ENCODE peak calls at places on chromosomes 2 and 18, in five cellular contexts. One of them, this sample, is unnamed.

GRCh38 chr18:58988595-58988994 is 123.9 kb downstream of the ZNF532 start:
- DNase-seq in sigmoid colon: no peak
- DNase-seq in suprapubic skin: no peak
- DNase-seq in stomach: no peak
- DNase-seq in HepG2: no peak
- DNase-seq in this sample: no peak

GRCh38 chr2:21819475-21819874 is 695.7 kb downstream of the TDRD15 start:
- DNase-seq in suprapubic skin: no peak
- DNase-seq in HepG2: no peak
- DNase-seq in sigmoid colon: no peak
- DNase-seq in stomach: no peak
- DNase-seq in this sample: no peak

GRCh38 chr2:214593723-214594122 is 182.9 kb downstream of the VWC2L start:
- DNase-seq in suprapubic skin: no peak
- DNase-seq in sigmoid colon: no peak
- DNase-seq in HepG2: peak; percentile 53
- DNase-seq in stomach: no peak
- DNase-seq in this sample: no peak

GRCh38 chr2:173232956-173233744 is 121.5 kb upstream of the CDCA7 start:
- DNase-seq in stomach: no peak
- DNase-seq in suprapubic skin: no peak
- DNase-seq in HepG2: no peak
- DNase-seq in sigmoid colon: no peak
- DNase-seq in this sample: no peak

GRCh38 chr2:105510761-105511669 is 112.2 kb upstream of the FHL2 start:
- DNase-seq in stomach: no peak
- DNase-seq in sigmoid colon: no peak
- DNase-seq in HepG2: no peak
- DNase-seq in suprapubic skin: no peak
- DNase-seq in this sample: no peak

GRCh38 chr18:500556-501405 is at the start of gene COLEC12:
- DNase-seq in sigmoid colon: peak; percentile 66
- DNase-seq in HepG2: no peak
- DNase-seq in stomach: no peak
- DNase-seq in suprapubic skin: no peak
- DNase-seq in this sample: no peak

GRCh38 chr2:30115141-30115980 is 31.4 kb upstream of the YPEL5 start:
- DNase-seq in suprapubic skin: peak; percentile 87
- DNase-seq in sigmoid colon: peak; percentile 88
- DNase-seq in HepG2: peak; percentile 77
- DNase-seq in stomach: peak; percentile 87
- DNase-seq in this sample: no peak

GRCh38 chr18:37334494-37335125 is 231.0 kb downstream of the CELF4 start:
- DNase-seq in suprapubic skin: no peak
- DNase-seq in sigmoid colon: no peak
- DNase-seq in HepG2: no peak
- DNase-seq in stomach: no peak
- DNase-seq in this sample: no peak

GRCh38 chr2:175612280-175612679 is 389.8 kb downstream of the LNPK start:
- DNase-seq in suprapubic skin: no peak
- DNase-seq in stomach: no peak
- DNase-seq in HepG2: no peak
- DNase-seq in sigmoid colon: no peak
- DNase-seq in this sample: no peak

GRCh38 chr2:178225011-178225817 is 30.9 kb downstream of the OSBPL6 start:
- DNase-seq in stomach: no peak
- DNase-seq in suprapubic skin: no peak
- DNase-seq in HepG2: no peak
- DNase-seq in sigmoid colon: no peak
- DNase-seq in this sample: no peak

GRCh38 chr2:189149981-189150380 is 29.6 kb downstream of the COL5A2 start:
- DNase-seq in HepG2: no peak
- DNase-seq in stomach: no peak
- DNase-seq in sigmoid colon: no peak
- DNase-seq in suprapubic skin: no peak
- DNase-seq in this sample: no peak

GRCh38 chr2:74439373-74440004 is 2.2 kb downstream of the RTKN start:
- DNase-seq in HepG2: no peak
- DNase-seq in stomach: no peak
- DNase-seq in sigmoid colon: no peak
- DNase-seq in suprapubic skin: peak; percentile 61
- DNase-seq in this sample: no peak
- H3K4me3 ChIP-seq in HepG2: peak overlapping the region; percentile 94
- H3K4me3 ChIP-seq in stomach: peak overlapping the region; percentile 56
- H3K4me3 ChIP-seq in sigmoid colon: peak overlapping the region; percentile 59
- H3K4me3 ChIP-seq in suprapubic skin: peak overlapping the region; percentile 65
- H3K4me3 ChIP-seq in this sample: peak overlapping the region; percentile 58

DNA sequence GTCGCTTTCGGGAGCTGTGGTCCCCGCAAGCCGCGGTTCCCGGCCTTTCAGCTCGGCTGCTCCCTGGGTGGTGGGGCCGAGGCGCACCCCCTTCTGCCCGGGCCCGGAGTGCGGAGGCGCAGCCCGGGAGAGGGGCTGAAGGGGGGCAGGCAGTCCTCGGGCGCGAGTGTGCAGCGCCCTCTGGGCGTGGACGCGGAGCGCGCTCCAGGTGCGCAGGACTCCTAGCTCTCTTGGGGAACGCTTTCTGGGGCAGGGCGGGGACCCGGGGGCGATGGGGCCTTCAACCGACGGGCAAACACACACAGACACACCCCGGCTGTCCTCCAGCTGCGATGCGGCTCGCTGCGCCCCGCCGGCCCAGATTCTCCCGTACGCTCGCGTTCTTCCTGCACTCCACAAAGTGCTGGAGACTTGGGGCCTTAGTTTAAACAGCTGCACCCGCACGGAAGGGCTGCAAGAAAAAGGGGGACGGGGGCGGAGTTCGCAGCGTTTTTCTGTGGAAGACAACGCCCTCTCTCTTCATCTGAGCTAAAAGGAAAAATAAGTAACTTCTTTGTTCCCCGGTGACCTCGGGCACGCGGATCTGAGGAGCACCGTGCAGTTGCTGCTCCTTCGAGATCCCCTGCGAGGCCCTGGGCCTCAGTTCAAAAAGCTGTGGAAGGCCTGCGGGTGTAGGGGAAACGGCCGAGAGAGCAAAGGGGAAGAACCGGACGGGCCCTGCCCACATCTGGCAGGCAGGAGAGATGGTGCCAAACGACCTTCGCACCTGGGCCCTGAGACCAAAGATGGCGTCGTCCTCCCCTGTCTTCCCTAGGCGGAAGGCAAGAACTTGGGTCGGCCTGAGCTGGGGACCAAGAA is 593 bp upstream of the SDC1 start:
- DNase-seq in stomach: peak; percentile 80
- DNase-seq in HepG2: peak; percentile 77
- DNase-seq in suprapubic skin: peak; percentile 79
- DNase-seq in sigmoid colon: peak; percentile 63
- DNase-seq in this sample: no peak
- TF ChIP-seq POLR2AphosphoS5 in stomach: no peak
- TF ChIP-seq POLR2AphosphoS5 in HepG2: peak; percentile 50
- TF ChIP-seq POLR2AphosphoS5 in suprapubic skin: peak; percentile 59
- TF ChIP-seq POLR2AphosphoS5 in sigmoid colon: no peak
- TF ChIP-seq POLR2AphosphoS5 in this sample: peak; percentile 49

GRCh38 chr18:36179562-36180334 is 7.5 kb upstream of the MOCOS start:
- DNase-seq in HepG2: no peak
- DNase-seq in sigmoid colon: peak; percentile 90
- DNase-seq in suprapubic skin: no peak
- DNase-seq in stomach: peak; percentile 82
- DNase-seq in this sample: no peak

GRCh38 chr18:36177913-36178312 is 9.4 kb upstream of the MOCOS start:
- DNase-seq in HepG2: no peak
- DNase-seq in stomach: no peak
- DNase-seq in suprapubic skin: no peak
- DNase-seq in sigmoid colon: no peak
- DNase-seq in this sample: no peak

GRCh38 chr18:36176177-36176584 is 11.1 kb upstream of the MOCOS start:
- DNase-seq in stomach: no peak
- DNase-seq in HepG2: peak; percentile 98
- DNase-seq in sigmoid colon: no peak
- DNase-seq in suprapubic skin: no peak
- DNase-seq in this sample: no peak

GRCh38 chr18:36175481-36175880 is 11.8 kb upstream of the MOCOS start:
- DNase-seq in stomach: no peak
- DNase-seq in HepG2: no peak
- DNase-seq in sigmoid colon: no peak
- DNase-seq in suprapubic skin: no peak
- DNase-seq in this sample: no peak

DNA sequence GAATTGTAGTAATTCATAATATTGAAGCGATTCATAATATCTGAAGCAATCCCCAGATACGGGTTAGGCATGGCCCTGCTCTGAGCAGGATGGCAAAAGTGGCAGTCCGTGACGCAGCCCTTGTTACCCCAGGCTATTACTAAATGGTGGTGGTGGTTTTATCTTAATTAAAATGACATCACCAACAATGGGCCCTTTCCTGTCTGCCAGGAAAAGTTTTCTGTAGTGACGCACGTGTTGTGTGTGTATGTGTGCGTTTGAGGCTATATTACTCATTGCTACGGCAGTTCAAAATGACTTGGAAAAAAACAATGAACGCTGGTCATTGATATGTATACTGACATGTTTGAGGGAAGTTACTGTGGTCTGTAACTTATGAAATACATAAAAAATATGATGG is 10.6 kb upstream of the MOCOS start:
- DNase-seq in suprapubic skin: no peak
- DNase-seq in sigmoid colon: no peak
- DNase-seq in stomach: no peak
- DNase-seq in HepG2: no peak
- DNase-seq in this sample: no peak
- H3K27ac ChIP-seq in suprapubic skin: no peak overlapping the region
- H3K27ac ChIP-seq in sigmoid colon: no peak overlapping the region
- H3K27ac ChIP-seq in stomach: no peak overlapping the region
- H3K27ac ChIP-seq in HepG2: peak overlapping the region; percentile 87
- H3K27ac ChIP-seq in this sample: no peak overlapping the region

GRCh38 chr2:206208900-206209299 is 49.2 kb downstream of the EEF1B2 start:
- DNase-seq in suprapubic skin: no peak
- DNase-seq in HepG2: peak; percentile 18
- DNase-seq in stomach: no peak
- DNase-seq in sigmoid colon: no peak
- DNase-seq in this sample: no peak

GRCh38 chr2:206213514-206213845 is 53.8 kb downstream of the EEF1B2 start:
- DNase-seq in stomach: no peak
- DNase-seq in HepG2: no peak
- DNase-seq in suprapubic skin: no peak
- DNase-seq in sigmoid colon: no peak
- DNase-seq in this sample: no peak

GRCh38 chr2:206212673-206213513 is 53.2 kb downstream of the EEF1B2 start:
- DNase-seq in stomach: no peak
- DNase-seq in HepG2: no peak
- DNase-seq in sigmoid colon: no peak
- DNase-seq in suprapubic skin: no peak
- DNase-seq in this sample: no peak

GRCh38 chr2:206217162-206217561 is 57.3 kb upstream of the ZDBF2 start:
- DNase-seq in suprapubic skin: no peak
- DNase-seq in stomach: no peak
- DNase-seq in sigmoid colon: no peak
- DNase-seq in HepG2: no peak
- DNase-seq in this sample: no peak

GRCh38 chr2:206211657-206212255 is 52.1 kb downstream of the EEF1B2 start:
- DNase-seq in sigmoid colon: no peak
- DNase-seq in stomach: no peak
- DNase-seq in suprapubic skin: no peak
- DNase-seq in HepG2: no peak
- DNase-seq in this sample: no peak
- H3K4me3 ChIP-seq in sigmoid colon: no peak overlapping the region
- H3K4me3 ChIP-seq in stomach: no peak overlapping the region
- H3K4me3 ChIP-seq in suprapubic skin: no peak overlapping the region
- H3K4me3 ChIP-seq in HepG2: no peak overlapping the region
- H3K4me3 ChIP-seq in this sample: no peak overlapping the region

DNA sequence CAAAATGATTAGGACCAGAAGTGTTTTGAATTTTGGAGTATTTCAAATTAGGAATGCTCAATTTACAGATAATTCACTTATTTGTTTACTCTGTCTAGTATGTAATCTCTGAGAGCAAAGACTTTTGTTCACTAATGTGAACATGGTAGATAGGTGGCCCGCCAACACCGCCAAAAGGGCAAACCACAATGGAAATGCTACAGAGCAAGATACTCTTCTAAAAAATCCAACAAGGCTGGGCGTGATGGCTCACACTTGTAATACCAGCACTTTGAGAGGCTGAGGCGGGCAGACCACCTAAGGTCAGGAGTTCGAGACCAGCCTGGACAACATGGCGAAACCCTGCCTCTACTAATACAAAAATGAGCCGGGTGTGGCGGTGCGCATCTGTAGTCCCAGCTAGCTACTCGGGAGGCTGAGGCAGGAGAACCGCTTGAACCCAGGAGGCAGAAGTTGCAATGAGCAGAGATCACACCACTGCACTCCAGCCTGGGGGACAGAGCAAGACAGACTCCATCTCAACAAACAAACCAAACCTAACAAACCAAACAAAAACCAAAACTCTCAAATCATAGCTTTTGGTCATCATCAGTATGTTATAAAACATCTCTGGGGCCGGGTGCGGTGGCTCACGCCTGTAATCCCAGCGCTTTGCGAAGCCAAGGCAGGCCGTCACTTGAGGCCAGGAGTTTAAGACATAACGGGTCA is 2.4 kb downstream of the CCT4 start:
- DNase-seq in HepG2: no peak
- DNase-seq in stomach: no peak
- DNase-seq in sigmoid colon: no peak
- DNase-seq in suprapubic skin: no peak
- DNase-seq in this sample: no peak
- TF ChIP-seq POLR2AphosphoS5 in HepG2: no peak
- TF ChIP-seq POLR2AphosphoS5 in stomach: no peak
- TF ChIP-seq POLR2AphosphoS5 in sigmoid colon: no peak
- TF ChIP-seq POLR2AphosphoS5 in suprapubic skin: no peak
- TF ChIP-seq POLR2AphosphoS5 in this sample: no peak

GRCh38 chr2:164620873-164621760 is at the start of gene GRB14:
- DNase-seq in HepG2: peak; percentile 32
- DNase-seq in sigmoid colon: no peak
- DNase-seq in stomach: peak; percentile 45
- DNase-seq in suprapubic skin: peak; percentile 59
- DNase-seq in this sample: no peak
- H3K27ac ChIP-seq in HepG2: no peak within 1 kb of the TSS
- H3K27ac ChIP-seq in sigmoid colon: no peak within 1 kb of the TSS
- H3K27ac ChIP-seq in stomach: no peak within 1 kb of the TSS
- H3K27ac ChIP-seq in suprapubic skin: no peak within 1 kb of the TSS
- H3K27ac ChIP-seq in this sample: no peak within 1 kb of the TSS

DNA sequence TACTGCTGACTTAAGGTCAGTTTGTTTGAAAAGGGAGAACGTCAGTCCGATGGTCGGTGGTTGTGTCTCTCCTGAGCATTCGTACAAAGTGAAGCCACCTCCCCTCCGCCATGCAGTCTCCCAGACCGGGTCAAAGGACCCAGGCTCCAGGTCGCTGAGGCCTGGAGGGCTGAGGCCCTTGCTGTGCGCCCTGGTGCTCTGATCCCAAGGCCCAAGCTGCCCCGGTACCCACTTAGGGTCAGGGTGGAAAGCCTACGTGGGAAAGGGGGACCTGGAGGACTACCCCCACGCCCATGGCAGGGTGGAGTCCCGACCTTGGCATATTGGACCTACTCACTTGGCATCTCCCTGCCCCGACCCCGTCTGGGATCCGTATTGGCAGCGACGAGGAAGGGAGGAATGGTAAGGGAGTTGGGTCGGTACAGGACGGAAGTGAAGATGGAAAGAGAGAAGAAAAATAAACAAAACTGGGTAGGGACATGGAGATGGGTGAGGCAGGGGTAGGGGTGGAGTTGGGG is 8.0 kb upstream of the SIX3 start:
- DNase-seq in HepG2: no peak
- DNase-seq in stomach: no peak
- DNase-seq in suprapubic skin: no peak
- DNase-seq in sigmoid colon: peak; percentile 33
- DNase-seq in this sample: no peak
- H3K4me3 ChIP-seq in HepG2: no peak overlapping the region
- H3K4me3 ChIP-seq in stomach: no peak overlapping the region
- H3K4me3 ChIP-seq in suprapubic skin: no peak overlapping the region
- H3K4me3 ChIP-seq in sigmoid colon: no peak overlapping the region
- H3K4me3 ChIP-seq in this sample: no peak overlapping the region

GRCh38 chr2:69013123-69013836 is at the start of gene ANTXR1:
- DNase-seq in sigmoid colon: peak; percentile 84
- DNase-seq in HepG2: peak; percentile 45
- DNase-seq in stomach: peak; percentile 34
- DNase-seq in suprapubic skin: peak; percentile 67
- DNase-seq in this sample: peak; percentile 89
- TF ChIP-seq POLR2AphosphoS5 in sigmoid colon: peak; percentile 43
- TF ChIP-seq POLR2AphosphoS5 in HepG2: no peak
- TF ChIP-seq POLR2AphosphoS5 in stomach: no peak
- TF ChIP-seq POLR2AphosphoS5 in suprapubic skin: peak; percentile 19
- TF ChIP-seq POLR2AphosphoS5 in this sample: peak; percentile 86

This sample was measured in vagina.